ENCODE peak calls at places on chromosome 13, in four cellular contexts. One of them, this sample, is unnamed.
A peak's percentile ranks its signal among the peaks of the same experiment; 100 is the strongest.

GRCh38 chr13:109749365-109749764 is 37.0 kb downstream of the IRS2 start:
- DNase-seq in IMR-90: no peak
- DNase-seq in AG09319: no peak
- DNase-seq in AG04450: no peak
- DNase-seq in this sample: no peak

GRCh38 chr13:100129605-100130004 is 40.7 kb downstream of the PCCA start:
- DNase-seq in AG09319: no peak
- DNase-seq in IMR-90: no peak
- DNase-seq in AG04450: no peak
- DNase-seq in this sample: peak; percentile 44

GRCh38 chr13:46934749-46935148 is 37.9 kb upstream of the HTR2A start:
- DNase-seq in AG04450: no peak
- DNase-seq in IMR-90: no peak
- DNase-seq in AG09319: no peak
- DNase-seq in this sample: no peak

GRCh38 chr13:91406619-91407018 is 8.2 kb downstream of the GPC5 start:
- DNase-seq in AG04450: no peak
- DNase-seq in IMR-90: peak; percentile 35
- DNase-seq in AG09319: no peak
- DNase-seq in this sample: peak; percentile 50

GRCh38 chr13:75016225-75016624 is 465.7 kb downstream of the TBC1D4 start:
- DNase-seq in IMR-90: no peak
- DNase-seq in AG09319: no peak
- DNase-seq in AG04450: no peak
- DNase-seq in this sample: no peak

GRCh38 chr13:43374621-43375020 is 351.2 kb downstream of the DNAJC15 start:
- DNase-seq in AG04450: no peak
- DNase-seq in AG09319: peak; percentile 56
- DNase-seq in IMR-90: peak; percentile 64
- DNase-seq in this sample: no peak

GRCh38 chr13:94860981-94861407 is 148.6 kb upstream of the SOX21 start:
- DNase-seq in AG09319: no peak
- DNase-seq in IMR-90: peak; percentile 13
- DNase-seq in AG04450: no peak
- DNase-seq in this sample: no peak

GRCh38 chr13:65497265-65497664 is 1732.9 kb downstream of the PCDH9 start:
- DNase-seq in AG04450: peak; percentile 15
- DNase-seq in IMR-90: peak; percentile 68
- DNase-seq in AG09319: no peak
- DNase-seq in this sample: no peak

DNA sequence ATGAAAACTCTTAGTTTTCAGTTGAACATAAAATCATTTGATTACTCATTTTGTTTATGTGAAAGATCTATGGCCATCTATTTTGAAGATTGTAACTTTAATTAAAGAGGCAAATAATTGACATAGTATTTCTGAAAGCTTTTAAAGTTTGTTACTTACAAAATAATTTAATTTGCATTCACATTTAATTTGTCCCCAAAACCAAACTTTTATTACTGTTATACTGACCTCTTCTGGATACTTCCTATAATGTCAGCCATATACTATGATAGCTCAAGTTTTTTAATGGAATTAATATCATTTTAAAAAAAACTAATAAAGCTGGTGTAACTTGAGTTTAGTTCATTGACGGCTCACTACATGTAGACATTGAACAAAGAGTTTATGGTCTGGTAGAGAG is 4.9 kb upstream of the SGCG start:
- DNase-seq in IMR-90: peak; percentile 11
- DNase-seq in AG09319: no peak
- DNase-seq in AG04450: no peak
- DNase-seq in this sample: no peak
- TF ChIP-seq CTCF in IMR-90: peak; percentile 46
- TF ChIP-seq CTCF in AG09319: peak; percentile 40
- TF ChIP-seq CTCF in AG04450: peak; percentile 49
- TF ChIP-seq CTCF in this sample: peak; percentile 15

GRCh38 chr13:19967619-19968018 is 9.1 kb downstream of the ZMYM2 start:
- DNase-seq in AG04450: no peak
- DNase-seq in IMR-90: no peak
- DNase-seq in AG09319: no peak
- DNase-seq in this sample: no peak
- TF ChIP-seq CTCF in AG04450: no peak
- TF ChIP-seq CTCF in IMR-90: no peak
- TF ChIP-seq CTCF in AG09319: no peak
- TF ChIP-seq CTCF in this sample: no peak

GRCh38 chr13:23741879-23742510 is 147.2 kb downstream of the MIPEP start:
- DNase-seq in AG09319: no peak
- DNase-seq in AG04450: no peak
- DNase-seq in IMR-90: no peak
- DNase-seq in this sample: no peak
- TF ChIP-seq CTCF in AG09319: peak; percentile 14
- TF ChIP-seq CTCF in AG04450: peak; percentile 51
- TF ChIP-seq CTCF in IMR-90: peak; percentile 27
- TF ChIP-seq CTCF in this sample: peak; percentile 24

DNA sequence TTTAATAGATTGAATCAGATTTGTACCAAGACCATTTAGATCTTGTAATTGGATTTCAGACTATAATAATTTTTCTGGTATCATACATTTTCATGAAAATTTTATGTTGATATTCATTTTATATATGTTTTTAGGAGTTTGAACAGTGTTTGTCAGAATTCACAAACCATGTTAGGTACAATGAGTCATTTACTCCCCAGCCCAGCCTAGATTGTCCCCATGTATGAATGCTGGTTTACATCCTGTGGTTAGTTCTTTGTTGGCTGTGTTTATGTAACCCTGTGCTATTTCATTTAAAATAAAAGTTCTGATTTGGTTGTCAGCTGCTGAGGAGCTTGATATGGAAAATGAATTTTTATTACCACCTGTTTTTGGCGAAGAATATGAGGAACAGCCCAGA is 96.7 kb downstream of the GJA3 start:
- DNase-seq in IMR-90: peak; percentile 77
- DNase-seq in AG09319: no peak
- DNase-seq in AG04450: peak; percentile 18
- DNase-seq in this sample: no peak
- TF ChIP-seq CTCF in IMR-90: no peak
- TF ChIP-seq CTCF in AG09319: no peak
- TF ChIP-seq CTCF in AG04450: no peak
- TF ChIP-seq CTCF in this sample: no peak

DNA sequence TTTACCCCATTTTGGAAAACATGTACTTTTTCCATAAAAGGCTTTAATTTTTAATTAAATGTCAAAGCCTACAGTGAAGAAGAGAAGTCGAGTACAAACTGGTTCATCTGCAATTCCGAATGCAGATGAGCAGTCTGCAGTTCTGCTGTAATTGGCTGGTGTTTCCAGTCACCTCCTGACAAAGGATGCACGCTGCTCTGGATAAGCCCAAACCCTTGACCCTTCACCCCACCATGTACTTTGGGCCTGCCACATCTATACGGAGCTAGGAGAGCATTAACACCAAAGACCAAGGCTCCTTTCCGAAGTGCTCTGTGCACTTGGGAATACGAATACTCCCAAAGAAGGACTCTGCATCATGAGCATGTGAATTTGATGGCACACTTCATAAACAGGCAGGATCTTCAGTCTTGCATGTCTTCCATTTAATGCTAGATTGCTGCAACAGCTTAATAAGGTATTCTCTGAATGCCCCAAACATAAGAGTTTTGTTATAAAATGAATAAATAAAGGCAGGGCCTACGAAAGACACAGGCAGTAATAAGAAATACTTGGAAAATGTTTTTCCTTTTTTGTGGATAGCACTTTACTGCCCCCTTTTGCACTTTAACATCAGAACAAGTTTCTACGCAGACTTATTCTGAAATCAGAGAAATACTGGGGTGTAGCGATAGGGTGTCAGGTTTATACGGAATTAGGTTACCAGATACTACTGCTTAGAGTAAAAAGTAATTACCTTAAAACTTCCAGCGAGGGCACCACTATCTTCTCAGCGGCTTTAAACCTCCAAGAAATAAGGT is 15.1 kb downstream of the EFNB2 start:
- DNase-seq in IMR-90: peak; percentile 56
- DNase-seq in AG04450: no peak
- DNase-seq in AG09319: no peak
- DNase-seq in this sample: no peak
- TF ChIP-seq CTCF in IMR-90: peak; percentile 73
- TF ChIP-seq CTCF in AG04450: peak; percentile 73
- TF ChIP-seq CTCF in AG09319: peak; percentile 33
- TF ChIP-seq CTCF in this sample: no peak

GRCh38 chr13:50993371-50993770 is 83.8 kb downstream of the RNASEH2B start:
- DNase-seq in AG04450: no peak
- DNase-seq in AG09319: no peak
- DNase-seq in IMR-90: no peak
- DNase-seq in this sample: no peak

GRCh38 chr13:50990540-50991506 is 81.2 kb downstream of the RNASEH2B start:
- DNase-seq in IMR-90: peak; percentile 69
- DNase-seq in AG04450: peak; percentile 52
- DNase-seq in AG09319: no peak
- DNase-seq in this sample: no peak

GRCh38 chr13:50990050-50990449 is 80.5 kb downstream of the RNASEH2B start:
- DNase-seq in AG09319: no peak
- DNase-seq in IMR-90: no peak
- DNase-seq in AG04450: no peak
- DNase-seq in this sample: no peak

GRCh38 chr13:50991624-50992610 is 82.3 kb downstream of the RNASEH2B start:
- DNase-seq in AG09319: no peak
- DNase-seq in AG04450: no peak
- DNase-seq in IMR-90: no peak
- DNase-seq in this sample: peak; percentile 48

GRCh38 chr13:50989476-50989875 is 79.9 kb downstream of the RNASEH2B start:
- DNase-seq in IMR-90: no peak
- DNase-seq in AG09319: no peak
- DNase-seq in AG04450: no peak
- DNase-seq in this sample: no peak
- TF ChIP-seq CTCF in IMR-90: peak; percentile 5
- TF ChIP-seq CTCF in AG09319: no peak
- TF ChIP-seq CTCF in AG04450: peak; percentile 44
- TF ChIP-seq CTCF in this sample: no peak

DNA sequence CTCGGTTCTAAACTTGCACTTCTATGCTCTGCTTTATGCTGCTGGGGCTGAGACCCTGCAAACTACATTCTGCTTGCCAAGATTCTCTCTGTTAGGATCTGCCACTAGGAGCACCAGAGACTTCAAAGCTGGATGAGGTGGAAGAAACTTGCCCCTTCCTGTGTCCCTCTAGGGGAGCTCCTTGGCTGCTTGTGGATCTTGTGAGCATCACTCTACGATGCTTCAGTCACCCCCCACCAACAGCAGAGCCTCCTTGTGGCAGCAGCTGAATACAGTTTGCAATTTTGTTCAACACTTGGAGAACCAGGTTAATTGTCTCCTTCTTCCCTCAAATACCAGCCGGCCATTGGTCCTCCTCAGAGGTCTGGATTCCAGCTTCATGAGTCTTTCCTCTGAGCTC is 310.6 kb downstream of the FGF14 start:
- DNase-seq in AG09319: no peak
- DNase-seq in AG04450: no peak
- DNase-seq in IMR-90: no peak
- DNase-seq in this sample: no peak
- TF ChIP-seq CTCF in AG09319: peak; percentile 0
- TF ChIP-seq CTCF in AG04450: no peak
- TF ChIP-seq CTCF in IMR-90: no peak
- TF ChIP-seq CTCF in this sample: no peak